ENCODE peak calls at places on chromosomes 12 and 14, in ten cellular contexts. One of them, this sample, is unnamed.

GRCh38 chr12:50387972-50388478 is 8.4 kb downstream of the FAM186A start:
- DNase-seq in SW 1271: no peak
- DNase-seq in fibroblast of the conjunctiva: no peak
- DNase-seq in AG08395: no peak
- DNase-seq in islet precursor cell: peak
- DNase-seq in body of pancreas: no peak
- DNase-seq in mucosa of gallbladder: no peak
- DNase-seq in astrocyte of the cerebellum: no peak
- DNase-seq in stimulated activated CD8-positive, alpha-beta memory T cell treated with anti-CD3 and anti-CD28 coated beads, Interleukin-15, amount 100 ng/mL, for 24 hours: no peak
- DNase-seq in tibial nerve: no peak
- DNase-seq in this sample: no peak

GRCh38 chr14:90839024-90839888 is 23.0 kb upstream of the TTC7B start:
- DNase-seq in SW 1271: no peak
- DNase-seq in fibroblast of the conjunctiva: peak
- DNase-seq in AG08395: peak
- DNase-seq in islet precursor cell: no peak
- DNase-seq in body of pancreas: peak
- DNase-seq in mucosa of gallbladder: peak
- DNase-seq in astrocyte of the cerebellum: no peak
- DNase-seq in stimulated activated CD8-positive, alpha-beta memory T cell treated with anti-CD3 and anti-CD28 coated beads, Interleukin-15, amount 100 ng/mL, for 24 hours: no peak
- DNase-seq in tibial nerve: peak
- DNase-seq in this sample: no peak

GRCh38 chr14:38199768-38200167 is 7.9 kb upstream of the SSTR1 start:
- DNase-seq in SW 1271: no peak
- DNase-seq in fibroblast of the conjunctiva: no peak
- DNase-seq in AG08395: no peak
- DNase-seq in islet precursor cell: no peak
- DNase-seq in body of pancreas: no peak
- DNase-seq in mucosa of gallbladder: no peak
- DNase-seq in astrocyte of the cerebellum: no peak
- DNase-seq in stimulated activated CD8-positive, alpha-beta memory T cell treated with anti-CD3 and anti-CD28 coated beads, Interleukin-15, amount 100 ng/mL, for 24 hours: no peak
- DNase-seq in tibial nerve: no peak
- DNase-seq in this sample: no peak

GRCh38 chr14:69685217-69685616 is 73.8 kb downstream of the SUSD6 start:
- DNase-seq in SW 1271: no peak
- DNase-seq in fibroblast of the conjunctiva: no peak
- DNase-seq in AG08395: no peak
- DNase-seq in islet precursor cell: no peak
- DNase-seq in body of pancreas: no peak
- DNase-seq in mucosa of gallbladder: no peak
- DNase-seq in astrocyte of the cerebellum: no peak
- DNase-seq in stimulated activated CD8-positive, alpha-beta memory T cell treated with anti-CD3 and anti-CD28 coated beads, Interleukin-15, amount 100 ng/mL, for 24 hours: no peak
- DNase-seq in tibial nerve: no peak
- DNase-seq in this sample: no peak

GRCh38 chr12:27123642-27124041 is 41.3 kb upstream of the C12orf71 start:
- DNase-seq in SW 1271: peak
- DNase-seq in fibroblast of the conjunctiva: peak
- DNase-seq in AG08395: no peak
- DNase-seq in islet precursor cell: no peak
- DNase-seq in body of pancreas: no peak
- DNase-seq in mucosa of gallbladder: no peak
- DNase-seq in astrocyte of the cerebellum: no peak
- DNase-seq in stimulated activated CD8-positive, alpha-beta memory T cell treated with anti-CD3 and anti-CD28 coated beads, Interleukin-15, amount 100 ng/mL, for 24 hours: no peak
- DNase-seq in tibial nerve: no peak
- DNase-seq in this sample: no peak

GRCh38 chr12:82650627-82651337 is 35.9 kb upstream of the TMTC2 start:
- DNase-seq in SW 1271: peak
- DNase-seq in fibroblast of the conjunctiva: no peak
- DNase-seq in AG08395: no peak
- DNase-seq in islet precursor cell: peak
- DNase-seq in body of pancreas: peak
- DNase-seq in mucosa of gallbladder: peak
- DNase-seq in astrocyte of the cerebellum: no peak
- DNase-seq in stimulated activated CD8-positive, alpha-beta memory T cell treated with anti-CD3 and anti-CD28 coated beads, Interleukin-15, amount 100 ng/mL, for 24 hours: no peak
- DNase-seq in tibial nerve: no peak
- DNase-seq in this sample: no peak

GRCh38 chr12:51773145-51773869 is 75.2 kb downstream of the FIGNL2 start:
- DNase-seq in SW 1271: peak
- DNase-seq in fibroblast of the conjunctiva: peak
- DNase-seq in AG08395: peak
- DNase-seq in islet precursor cell: no peak
- DNase-seq in body of pancreas: no peak
- DNase-seq in mucosa of gallbladder: no peak
- DNase-seq in astrocyte of the cerebellum: peak
- DNase-seq in stimulated activated CD8-positive, alpha-beta memory T cell treated with anti-CD3 and anti-CD28 coated beads, Interleukin-15, amount 100 ng/mL, for 24 hours: no peak
- DNase-seq in tibial nerve: no peak
- DNase-seq in this sample: no peak

GRCh38 chr12:108119126-108119973 is 9.7 kb upstream of the WSCD2 start:
- DNase-seq in SW 1271: no peak
- DNase-seq in fibroblast of the conjunctiva: no peak
- DNase-seq in AG08395: no peak
- DNase-seq in islet precursor cell: no peak
- DNase-seq in body of pancreas: no peak
- DNase-seq in mucosa of gallbladder: no peak
- DNase-seq in astrocyte of the cerebellum: no peak
- DNase-seq in stimulated activated CD8-positive, alpha-beta memory T cell treated with anti-CD3 and anti-CD28 coated beads, Interleukin-15, amount 100 ng/mL, for 24 hours: no peak
- DNase-seq in tibial nerve: no peak
- DNase-seq in this sample: no peak

GRCh38 chr12:117143008-117143532 is 43.9 kb upstream of the TESC start:
- DNase-seq in SW 1271: no peak
- DNase-seq in fibroblast of the conjunctiva: no peak
- DNase-seq in AG08395: no peak
- DNase-seq in islet precursor cell: no peak
- DNase-seq in body of pancreas: peak
- DNase-seq in mucosa of gallbladder: peak
- DNase-seq in astrocyte of the cerebellum: no peak
- DNase-seq in stimulated activated CD8-positive, alpha-beta memory T cell treated with anti-CD3 and anti-CD28 coated beads, Interleukin-15, amount 100 ng/mL, for 24 hours: no peak
- DNase-seq in tibial nerve: no peak
- DNase-seq in this sample: no peak

GRCh38 chr14:91873476-91874265 is 6.3 kb upstream of the TC2N start:
- DNase-seq in SW 1271: no peak
- DNase-seq in fibroblast of the conjunctiva: no peak
- DNase-seq in AG08395: no peak
- DNase-seq in islet precursor cell: no peak
- DNase-seq in body of pancreas: peak
- DNase-seq in mucosa of gallbladder: peak
- DNase-seq in astrocyte of the cerebellum: no peak
- DNase-seq in stimulated activated CD8-positive, alpha-beta memory T cell treated with anti-CD3 and anti-CD28 coated beads, Interleukin-15, amount 100 ng/mL, for 24 hours: no peak
- DNase-seq in tibial nerve: no peak
- DNase-seq in this sample: peak

GRCh38 chr12:21558100-21558679 is 32.1 kb downstream of the SPX start:
- DNase-seq in SW 1271: no peak
- DNase-seq in fibroblast of the conjunctiva: no peak
- DNase-seq in AG08395: no peak
- DNase-seq in islet precursor cell: no peak
- DNase-seq in body of pancreas: no peak
- DNase-seq in mucosa of gallbladder: no peak
- DNase-seq in astrocyte of the cerebellum: no peak
- DNase-seq in stimulated activated CD8-positive, alpha-beta memory T cell treated with anti-CD3 and anti-CD28 coated beads, Interleukin-15, amount 100 ng/mL, for 24 hours: no peak
- DNase-seq in tibial nerve: no peak
- DNase-seq in this sample: no peak

GRCh38 chr14:63492391-63492790 is 50.8 kb downstream of the PPP2R5E start:
- DNase-seq in SW 1271: no peak
- DNase-seq in fibroblast of the conjunctiva: no peak
- DNase-seq in AG08395: peak
- DNase-seq in islet precursor cell: no peak
- DNase-seq in body of pancreas: no peak
- DNase-seq in mucosa of gallbladder: no peak
- DNase-seq in astrocyte of the cerebellum: no peak
- DNase-seq in stimulated activated CD8-positive, alpha-beta memory T cell treated with anti-CD3 and anti-CD28 coated beads, Interleukin-15, amount 100 ng/mL, for 24 hours: no peak
- DNase-seq in tibial nerve: no peak
- DNase-seq in this sample: no peak

GRCh38 chr12:47317182-47317915 is 237.6 kb upstream of the AMIGO2 start:
- DNase-seq in SW 1271: no peak
- DNase-seq in fibroblast of the conjunctiva: no peak
- DNase-seq in AG08395: peak
- DNase-seq in islet precursor cell: no peak
- DNase-seq in body of pancreas: no peak
- DNase-seq in mucosa of gallbladder: no peak
- DNase-seq in astrocyte of the cerebellum: no peak
- DNase-seq in stimulated activated CD8-positive, alpha-beta memory T cell treated with anti-CD3 and anti-CD28 coated beads, Interleukin-15, amount 100 ng/mL, for 24 hours: no peak
- DNase-seq in tibial nerve: no peak
- DNase-seq in this sample: no peak

GRCh38 chr12:93832126-93832525 is 155.0 kb downstream of the CRADD start:
- DNase-seq in SW 1271: no peak
- DNase-seq in fibroblast of the conjunctiva: no peak
- DNase-seq in AG08395: no peak
- DNase-seq in islet precursor cell: no peak
- DNase-seq in body of pancreas: no peak
- DNase-seq in mucosa of gallbladder: no peak
- DNase-seq in astrocyte of the cerebellum: no peak
- DNase-seq in stimulated activated CD8-positive, alpha-beta memory T cell treated with anti-CD3 and anti-CD28 coated beads, Interleukin-15, amount 100 ng/mL, for 24 hours: no peak
- DNase-seq in tibial nerve: no peak
- DNase-seq in this sample: no peak

GRCh38 chr14:91273273-91273884 is 28.9 kb upstream of the GPR68 start:
- DNase-seq in SW 1271: no peak
- DNase-seq in fibroblast of the conjunctiva: no peak
- DNase-seq in AG08395: no peak
- DNase-seq in islet precursor cell: no peak
- DNase-seq in body of pancreas: no peak
- DNase-seq in mucosa of gallbladder: no peak
- DNase-seq in astrocyte of the cerebellum: no peak
- DNase-seq in stimulated activated CD8-positive, alpha-beta memory T cell treated with anti-CD3 and anti-CD28 coated beads, Interleukin-15, amount 100 ng/mL, for 24 hours: no peak
- DNase-seq in tibial nerve: no peak
- DNase-seq in this sample: no peak

GRCh38 chr14:51095854-51096823 is 1.2 kb upstream of the TRIM9 start:
- DNase-seq in SW 1271: no peak
- DNase-seq in fibroblast of the conjunctiva: no peak
- DNase-seq in AG08395: peak
- DNase-seq in islet precursor cell: no peak
- DNase-seq in body of pancreas: peak
- DNase-seq in mucosa of gallbladder: no peak
- DNase-seq in astrocyte of the cerebellum: no peak
- DNase-seq in stimulated activated CD8-positive, alpha-beta memory T cell treated with anti-CD3 and anti-CD28 coated beads, Interleukin-15, amount 100 ng/mL, for 24 hours: no peak
- DNase-seq in tibial nerve: no peak
- DNase-seq in this sample: no peak

GRCh38 chr14:104998801-104999200 is 13.2 kb downstream of the CLBA1 start:
- DNase-seq in SW 1271: no peak
- DNase-seq in fibroblast of the conjunctiva: no peak
- DNase-seq in AG08395: no peak
- DNase-seq in islet precursor cell: no peak
- DNase-seq in body of pancreas: no peak
- DNase-seq in mucosa of gallbladder: no peak
- DNase-seq in astrocyte of the cerebellum: no peak
- DNase-seq in stimulated activated CD8-positive, alpha-beta memory T cell treated with anti-CD3 and anti-CD28 coated beads, Interleukin-15, amount 100 ng/mL, for 24 hours: no peak
- DNase-seq in tibial nerve: no peak
- DNase-seq in this sample: no peak

GRCh38 chr14:20614038-20614840 is 23.1 kb upstream of the RNASE12 start:
- DNase-seq in SW 1271: peak
- DNase-seq in fibroblast of the conjunctiva: no peak
- DNase-seq in AG08395: no peak
- DNase-seq in islet precursor cell: no peak
- DNase-seq in body of pancreas: no peak
- DNase-seq in mucosa of gallbladder: no peak
- DNase-seq in astrocyte of the cerebellum: no peak
- DNase-seq in stimulated activated CD8-positive, alpha-beta memory T cell treated with anti-CD3 and anti-CD28 coated beads, Interleukin-15, amount 100 ng/mL, for 24 hours: no peak
- DNase-seq in tibial nerve: no peak
- DNase-seq in this sample: no peak

GRCh38 chr12:124617615-124618014 is 50.2 kb upstream of the NCOR2 start:
- DNase-seq in SW 1271: no peak
- DNase-seq in fibroblast of the conjunctiva: no peak
- DNase-seq in AG08395: no peak
- DNase-seq in islet precursor cell: no peak
- DNase-seq in body of pancreas: peak
- DNase-seq in mucosa of gallbladder: no peak
- DNase-seq in astrocyte of the cerebellum: no peak
- DNase-seq in stimulated activated CD8-positive, alpha-beta memory T cell treated with anti-CD3 and anti-CD28 coated beads, Interleukin-15, amount 100 ng/mL, for 24 hours: no peak
- DNase-seq in tibial nerve: no peak
- DNase-seq in this sample: no peak

GRCh38 chr14:43306053-43306452 is 1201.0 kb downstream of the FSCB start:
- DNase-seq in SW 1271: no peak
- DNase-seq in fibroblast of the conjunctiva: no peak
- DNase-seq in AG08395: no peak
- DNase-seq in islet precursor cell: no peak
- DNase-seq in body of pancreas: no peak
- DNase-seq in mucosa of gallbladder: no peak
- DNase-seq in astrocyte of the cerebellum: no peak
- DNase-seq in stimulated activated CD8-positive, alpha-beta memory T cell treated with anti-CD3 and anti-CD28 coated beads, Interleukin-15, amount 100 ng/mL, for 24 hours: no peak
- DNase-seq in tibial nerve: no peak
- DNase-seq in this sample: no peak

GRCh38 chr12:114945351-114945750 is 261.4 kb upstream of the TBX3 start:
- DNase-seq in SW 1271: no peak
- DNase-seq in fibroblast of the conjunctiva: no peak
- DNase-seq in AG08395: peak
- DNase-seq in islet precursor cell: no peak
- DNase-seq in body of pancreas: no peak
- DNase-seq in mucosa of gallbladder: no peak
- DNase-seq in astrocyte of the cerebellum: peak
- DNase-seq in stimulated activated CD8-positive, alpha-beta memory T cell treated with anti-CD3 and anti-CD28 coated beads, Interleukin-15, amount 100 ng/mL, for 24 hours: no peak
- DNase-seq in tibial nerve: no peak
- DNase-seq in this sample: no peak

GRCh38 chr14:59482120-59482434 is 2.1 kb downstream of the L3HYPDH start:
- DNase-seq in SW 1271: no peak
- DNase-seq in fibroblast of the conjunctiva: no peak
- DNase-seq in AG08395: no peak
- DNase-seq in islet precursor cell: no peak
- DNase-seq in body of pancreas: no peak
- DNase-seq in mucosa of gallbladder: no peak
- DNase-seq in astrocyte of the cerebellum: no peak
- DNase-seq in stimulated activated CD8-positive, alpha-beta memory T cell treated with anti-CD3 and anti-CD28 coated beads, Interleukin-15, amount 100 ng/mL, for 24 hours: no peak
- DNase-seq in tibial nerve: no peak
- DNase-seq in this sample: no peak

GRCh38 chr12:65536876-65537661 is 258.6 kb downstream of the MSRB3 start:
- DNase-seq in SW 1271: peak
- DNase-seq in fibroblast of the conjunctiva: peak
- DNase-seq in AG08395: peak
- DNase-seq in islet precursor cell: peak
- DNase-seq in body of pancreas: peak
- DNase-seq in mucosa of gallbladder: peak
- DNase-seq in astrocyte of the cerebellum: peak
- DNase-seq in stimulated activated CD8-positive, alpha-beta memory T cell treated with anti-CD3 and anti-CD28 coated beads, Interleukin-15, amount 100 ng/mL, for 24 hours: no peak
- DNase-seq in tibial nerve: no peak
- DNase-seq in this sample: no peak

GRCh38 chr12:47383942-47384341 is 304.2 kb upstream of the AMIGO2 start:
- DNase-seq in SW 1271: no peak
- DNase-seq in fibroblast of the conjunctiva: no peak
- DNase-seq in AG08395: no peak
- DNase-seq in islet precursor cell: no peak
- DNase-seq in body of pancreas: no peak
- DNase-seq in mucosa of gallbladder: no peak
- DNase-seq in astrocyte of the cerebellum: no peak
- DNase-seq in stimulated activated CD8-positive, alpha-beta memory T cell treated with anti-CD3 and anti-CD28 coated beads, Interleukin-15, amount 100 ng/mL, for 24 hours: no peak
- DNase-seq in tibial nerve: no peak
- DNase-seq in this sample: no peak

GRCh38 chr12:64006211-64006610 is 161.7 kb downstream of the SRGAP1 start:
- DNase-seq in SW 1271: no peak
- DNase-seq in fibroblast of the conjunctiva: no peak
- DNase-seq in AG08395: peak
- DNase-seq in islet precursor cell: peak
- DNase-seq in body of pancreas: no peak
- DNase-seq in mucosa of gallbladder: no peak
- DNase-seq in astrocyte of the cerebellum: no peak
- DNase-seq in stimulated activated CD8-positive, alpha-beta memory T cell treated with anti-CD3 and anti-CD28 coated beads, Interleukin-15, amount 100 ng/mL, for 24 hours: no peak
- DNase-seq in tibial nerve: no peak
- DNase-seq in this sample: no peak